ENCODE peak calls at places on chromosomes 3 and 15, in five cellular contexts. Y is transverse colon, G is anterior cingulate cortex, R is body of pancreas, U is OCI-M1. S is an unnamed sample.

GRCh38 chr3:39180183-39180545 is 12.2 kb downstream of the XIRP1 start:
- DNase-seq in Y (no peak), G (no peak), R (no peak), U (peak), S (no peak)

GRCh38 chr15:68145706-68146105 is 59.4 kb downstream of the CALML4 start:
- DNase-seq in Y (no peak), G (no peak), R (no peak), U (no peak), S (no peak)

GRCh38 chr15:65072027-65072426 is 4.2 kb upstream of the RASL12 start:
- DNase-seq in Y (no peak), G (no peak), R (peak), U (no peak), S (no peak)

GRCh38 chr3:159928692-159929091 is 59.9 kb upstream of the IL12A start:
- DNase-seq in Y (no peak), G (no peak), R (no peak), U (no peak), S (no peak)

GRCh38 chr15:28912422-28912821 is 26.6 kb downstream of the APBA2 start:
- DNase-seq in Y (no peak), G (no peak), R (no peak), U (peak), S (no peak)

GRCh38 chr3:153350420-153350819 is 188.4 kb downstream of the RAP2B start:
- DNase-seq in Y (no peak), G (no peak), R (no peak), U (no peak), S (no peak)

GRCh38 chr15:82832601-82833209 is 23.3 kb downstream of the WHAMM start:
- DNase-seq in Y (no peak), G (no peak), R (no peak), U (peak), S (peak)

GRCh38 chr15:59178151-59178705 is 28.4 kb upstream of the LDHAL6B start:
- DNase-seq in Y (no peak), G (no peak), R (no peak), U (no peak), S (no peak)

GRCh38 chr3:154844863-154845262 is 235.3 kb upstream of the MME start:
- DNase-seq in Y (no peak), G (no peak), R (no peak), U (peak), S (no peak)

GRCh38 chr3:114363554-114364202 is 69.8 kb downstream of the TIGIT start:
- DNase-seq in Y (no peak), G (no peak), R (no peak), U (no peak), S (no peak)

GRCh38 chr3:141006344-141006743 is 44.8 kb upstream of the SPSB4 start:
- DNase-seq in Y (no peak), G (no peak), R (no peak), U (no peak), S (no peak)

GRCh38 chr3:34568766-34569165 is 770.3 kb downstream of the PDCD6IP start:
- DNase-seq in Y (no peak), G (no peak), R (no peak), U (peak), S (no peak)

GRCh38 chr15:58260911-58261267 is 122.7 kb downstream of the AQP9 start:
- DNase-seq in Y (no peak), G (no peak), R (no peak), U (no peak), S (no peak)

GRCh38 chr15:48924528-48925393 is 39.0 kb downstream of the SHC4 start:
- DNase-seq in Y (no peak), G (no peak), R (no peak), U (peak), S (no peak)

S was measured in frontal cortex.